ENCODE peak calls at places on chromosomes 3 and 15, in five cellular contexts. One of them, this sample, is unnamed.
A peak's percentile ranks its signal among the peaks of the same experiment; 100 is the strongest.

GRCh38 chr3:39755100-39755499 is 54.3 kb upstream of the MYRIP start:
- DNase-seq in astrocyte of the spinal cord: no peak
- DNase-seq in GM12865: no peak
- DNase-seq in PC-3: no peak
- DNase-seq in psoas muscle: no peak
- DNase-seq in this sample: no peak

GRCh38 chr3:30626443-30627181 is 20.2 kb downstream of the TGFBR2 start:
- DNase-seq in astrocyte of the spinal cord: peak; percentile 71
- DNase-seq in GM12865: no peak
- DNase-seq in PC-3: peak; percentile 53
- DNase-seq in psoas muscle: no peak
- DNase-seq in this sample: no peak

GRCh38 chr3:8371085-8371551 is 130.5 kb upstream of the LMCD1 start:
- DNase-seq in astrocyte of the spinal cord: peak; percentile 80
- DNase-seq in GM12865: no peak
- DNase-seq in PC-3: peak; percentile 51
- DNase-seq in psoas muscle: no peak
- DNase-seq in this sample: no peak

GRCh38 chr3:13045245-13045903 is 27.9 kb downstream of the IQSEC1 start:
- DNase-seq in astrocyte of the spinal cord: no peak
- DNase-seq in GM12865: no peak
- DNase-seq in PC-3: no peak
- DNase-seq in psoas muscle: no peak
- DNase-seq in this sample: no peak

GRCh38 chr3:178072931-178073330 is 463.3 kb upstream of the KCNMB2 start:
- DNase-seq in astrocyte of the spinal cord: no peak
- DNase-seq in GM12865: no peak
- DNase-seq in PC-3: no peak
- DNase-seq in psoas muscle: no peak
- DNase-seq in this sample: no peak

GRCh38 chr15:80844011-80844732 is 65.0 kb downstream of the CEMIP start:
- DNase-seq in astrocyte of the spinal cord: peak; percentile 25
- DNase-seq in GM12865: no peak
- DNase-seq in PC-3: peak; percentile 86
- DNase-seq in psoas muscle: no peak
- DNase-seq in this sample: no peak

GRCh38 chr3:149538371-149538770 is 63.9 kb downstream of the TM4SF4 start:
- DNase-seq in astrocyte of the spinal cord: no peak
- DNase-seq in GM12865: no peak
- DNase-seq in PC-3: no peak
- DNase-seq in psoas muscle: no peak
- DNase-seq in this sample: no peak

GRCh38 chr3:64384561-64384960 is 159.3 kb upstream of the PRICKLE2 start:
- DNase-seq in astrocyte of the spinal cord: no peak
- DNase-seq in GM12865: no peak
- DNase-seq in PC-3: no peak
- DNase-seq in psoas muscle: no peak
- DNase-seq in this sample: no peak

GRCh38 chr3:183924956-183925355 is 40.3 kb upstream of the PARL start:
- DNase-seq in astrocyte of the spinal cord: peak; percentile 68
- DNase-seq in GM12865: no peak
- DNase-seq in PC-3: peak; percentile 97
- DNase-seq in psoas muscle: no peak
- DNase-seq in this sample: no peak

GRCh38 chr3:151214459-151214858 is 11.4 kb upstream of the GPR171 start:
- DNase-seq in astrocyte of the spinal cord: no peak
- DNase-seq in GM12865: no peak
- DNase-seq in PC-3: no peak
- DNase-seq in psoas muscle: no peak
- DNase-seq in this sample: no peak
- TF ChIP-seq CTCF in astrocyte of the spinal cord: no peak
- TF ChIP-seq CTCF in GM12865: no peak
- TF ChIP-seq CTCF in PC-3: peak; percentile 39
- TF ChIP-seq CTCF in psoas muscle: no peak
- TF ChIP-seq CTCF in this sample: no peak

DNA sequence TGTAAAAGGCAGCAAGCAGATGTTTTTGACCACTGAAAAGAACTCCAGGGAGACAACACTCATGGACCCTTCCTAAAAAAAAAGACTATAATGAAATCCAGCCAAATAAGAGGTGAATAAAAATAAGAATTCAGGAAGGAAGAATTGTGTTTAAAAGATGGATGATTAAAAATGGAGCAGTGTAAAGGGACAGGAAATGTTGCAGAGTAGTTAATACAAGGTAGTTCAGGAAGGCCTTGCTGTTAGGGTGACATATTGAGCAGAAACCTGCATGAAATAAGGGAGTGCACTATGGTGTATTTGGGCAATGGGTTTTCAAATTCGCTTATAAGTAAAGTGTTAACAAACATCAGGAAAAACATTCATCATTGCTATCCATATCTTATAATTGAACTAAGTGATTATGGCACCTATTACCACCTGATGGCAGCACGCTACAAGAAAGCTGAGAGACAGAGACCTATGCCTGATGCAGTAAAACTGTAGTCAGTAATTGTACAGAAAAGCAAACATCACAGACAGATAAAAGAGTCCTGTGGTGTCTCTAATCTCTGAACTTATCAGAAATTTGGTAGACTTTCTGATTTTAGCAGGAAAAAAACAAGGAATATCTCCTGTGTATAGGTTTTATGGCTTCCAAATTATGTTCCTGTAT is 5.8 kb upstream of the DBR1 start:
- DNase-seq in astrocyte of the spinal cord: peak; percentile 54
- DNase-seq in GM12865: peak; percentile 50
- DNase-seq in PC-3: peak; percentile 59
- DNase-seq in psoas muscle: no peak
- DNase-seq in this sample: peak; percentile 37
- TF ChIP-seq CTCF in astrocyte of the spinal cord: peak; percentile 62
- TF ChIP-seq CTCF in GM12865: peak; percentile 53
- TF ChIP-seq CTCF in PC-3: peak; percentile 76
- TF ChIP-seq CTCF in psoas muscle: peak; percentile 43
- TF ChIP-seq CTCF in this sample: peak; percentile 69

DNA sequence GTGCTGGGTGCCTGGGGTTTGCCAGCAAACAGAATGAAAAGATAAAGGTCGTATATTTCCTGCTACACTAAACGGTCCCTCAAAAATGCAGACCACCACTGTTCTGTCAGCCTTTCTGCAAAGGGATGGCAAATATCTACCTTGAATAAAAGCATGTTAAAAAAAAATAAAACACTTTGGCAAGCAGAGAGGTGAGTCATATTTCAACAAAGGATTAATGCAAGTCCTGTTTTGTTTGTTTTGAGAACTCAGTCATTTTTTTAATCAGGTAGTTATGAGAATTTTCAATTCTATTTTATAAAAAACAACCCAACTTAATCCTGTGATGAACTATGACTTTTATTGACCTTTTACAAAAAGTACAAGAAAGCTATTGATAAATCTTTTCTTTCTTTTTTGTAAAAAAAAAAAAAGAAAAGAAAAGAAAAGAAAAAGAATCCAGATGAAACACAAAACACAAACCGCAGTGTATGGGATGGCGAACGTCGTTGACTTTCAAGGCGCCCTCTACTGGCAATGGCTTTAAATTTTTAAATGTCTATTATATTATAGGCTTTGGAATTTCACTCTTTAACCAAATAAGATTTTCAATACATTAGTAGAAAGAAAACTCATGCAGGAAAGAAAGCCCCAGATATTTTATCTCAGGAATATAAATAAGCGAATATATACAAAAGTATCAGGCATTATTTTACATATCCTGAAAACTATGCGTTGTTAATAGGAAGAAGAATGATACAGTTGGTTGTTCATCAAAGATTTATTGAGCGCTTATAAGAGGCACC is 87.8 kb downstream of the NCEH1 start:
- DNase-seq in astrocyte of the spinal cord: peak; percentile 79
- DNase-seq in GM12865: peak; percentile 29
- DNase-seq in PC-3: peak; percentile 78
- DNase-seq in psoas muscle: no peak
- DNase-seq in this sample: peak; percentile 41
- TF ChIP-seq CTCF in astrocyte of the spinal cord: peak; percentile 66
- TF ChIP-seq CTCF in GM12865: peak; percentile 48
- TF ChIP-seq CTCF in PC-3: peak; percentile 76
- TF ChIP-seq CTCF in psoas muscle: peak; percentile 59
- TF ChIP-seq CTCF in this sample: peak; percentile 42

GRCh38 chr3:155418426-155418825 is 124.9 kb upstream of the STRIT1 start:
- DNase-seq in astrocyte of the spinal cord: no peak
- DNase-seq in GM12865: no peak
- DNase-seq in PC-3: no peak
- DNase-seq in psoas muscle: no peak
- DNase-seq in this sample: no peak
- TF ChIP-seq CTCF in astrocyte of the spinal cord: no peak
- TF ChIP-seq CTCF in GM12865: no peak
- TF ChIP-seq CTCF in PC-3: no peak
- TF ChIP-seq CTCF in psoas muscle: no peak
- TF ChIP-seq CTCF in this sample: no peak

GRCh38 chr3:63364495-63364894 is 86.4 kb downstream of the SYNPR start:
- DNase-seq in astrocyte of the spinal cord: peak; percentile 62
- DNase-seq in GM12865: no peak
- DNase-seq in PC-3: peak; percentile 63
- DNase-seq in psoas muscle: no peak
- DNase-seq in this sample: no peak

GRCh38 chr3:63370094-63370493 is 92.0 kb downstream of the SYNPR start:
- DNase-seq in astrocyte of the spinal cord: no peak
- DNase-seq in GM12865: no peak
- DNase-seq in PC-3: no peak
- DNase-seq in psoas muscle: no peak
- DNase-seq in this sample: no peak

DNA sequence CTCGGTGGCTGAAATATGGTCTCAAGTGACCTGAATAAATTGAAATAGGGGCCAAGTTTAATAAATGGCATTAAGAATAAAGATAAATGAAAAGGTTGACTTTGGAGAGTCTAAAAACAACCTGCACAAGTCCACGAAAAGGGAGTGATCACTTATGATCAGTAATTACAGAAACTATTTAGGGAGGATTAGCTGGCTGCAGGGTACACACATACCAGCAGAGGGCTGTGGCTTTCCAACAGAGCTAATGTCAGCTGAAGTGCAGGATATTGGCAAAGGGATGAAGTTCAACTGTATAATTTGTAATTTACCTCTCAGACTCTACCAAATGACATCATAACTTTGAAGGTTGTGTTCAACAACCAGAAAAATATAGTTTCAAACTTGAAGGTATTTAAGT is 86.8 kb downstream of the SYNPR start:
- DNase-seq in astrocyte of the spinal cord: no peak
- DNase-seq in GM12865: no peak
- DNase-seq in PC-3: no peak
- DNase-seq in psoas muscle: no peak
- DNase-seq in this sample: no peak
- TF ChIP-seq CTCF in astrocyte of the spinal cord: peak; percentile 38
- TF ChIP-seq CTCF in GM12865: no peak
- TF ChIP-seq CTCF in PC-3: peak; percentile 34
- TF ChIP-seq CTCF in psoas muscle: peak; percentile 5
- TF ChIP-seq CTCF in this sample: no peak

GRCh38 chr15:69749797-69750196 is 297.2 kb downstream of the RPLP1 start:
- DNase-seq in astrocyte of the spinal cord: no peak
- DNase-seq in GM12865: peak; percentile 21
- DNase-seq in PC-3: peak; percentile 40
- DNase-seq in psoas muscle: no peak
- DNase-seq in this sample: no peak

GRCh38 chr15:69749274-69749673 is 296.7 kb downstream of the RPLP1 start:
- DNase-seq in astrocyte of the spinal cord: no peak
- DNase-seq in GM12865: no peak
- DNase-seq in PC-3: no peak
- DNase-seq in psoas muscle: no peak
- DNase-seq in this sample: no peak

GRCh38 chr15:69751575-69751974 is 299.0 kb downstream of the RPLP1 start:
- DNase-seq in astrocyte of the spinal cord: no peak
- DNase-seq in GM12865: no peak
- DNase-seq in PC-3: no peak
- DNase-seq in psoas muscle: no peak
- DNase-seq in this sample: no peak

GRCh38 chr15:69751147-69751546 is 298.5 kb downstream of the RPLP1 start:
- DNase-seq in astrocyte of the spinal cord: no peak
- DNase-seq in GM12865: no peak
- DNase-seq in PC-3: no peak
- DNase-seq in psoas muscle: no peak
- DNase-seq in this sample: no peak

DNA sequence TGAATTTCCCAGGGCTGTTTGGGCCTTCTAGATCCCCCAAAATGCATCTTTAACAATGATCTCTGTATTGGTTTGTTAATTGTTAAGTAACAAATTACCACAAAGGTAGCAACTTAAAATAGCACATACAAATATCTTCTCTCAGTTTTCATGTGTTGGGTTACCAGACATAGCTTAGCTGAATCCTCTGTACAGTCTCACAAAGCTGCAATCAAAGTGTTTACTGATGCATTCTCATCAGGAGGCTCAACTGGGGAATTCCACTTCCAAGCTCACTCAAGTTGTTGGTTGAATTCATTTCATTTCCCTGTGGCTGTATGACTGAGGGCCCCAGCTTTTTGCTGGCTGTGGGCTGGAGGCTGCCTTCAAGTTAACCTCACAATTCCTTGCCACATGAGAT is 297.6 kb downstream of the RPLP1 start:
- DNase-seq in astrocyte of the spinal cord: no peak
- DNase-seq in GM12865: peak; percentile 37
- DNase-seq in PC-3: no peak
- DNase-seq in psoas muscle: no peak
- DNase-seq in this sample: no peak
- TF ChIP-seq CTCF in astrocyte of the spinal cord: no peak
- TF ChIP-seq CTCF in GM12865: no peak
- TF ChIP-seq CTCF in PC-3: no peak
- TF ChIP-seq CTCF in psoas muscle: no peak
- TF ChIP-seq CTCF in this sample: no peak